ENCODE peak calls at places on chromosome 16, in five cellular contexts. One of them, this sample, is unnamed.

GRCh38 chr16:13935408-13935807 is 15.5 kb downstream of the ERCC4 start:
- DNase-seq in uterus: no peak
- DNase-seq in suprapubic skin: no peak
- DNase-seq in lower leg skin: no peak
- DNase-seq in ovary: no peak
- DNase-seq in this sample: no peak

GRCh38 chr16:70553645-70554044 is 30.0 kb downstream of the SF3B3 start:
- DNase-seq in suprapubic skin: no peak
- DNase-seq in uterus: no peak
- DNase-seq in lower leg skin: no peak
- DNase-seq in ovary: no peak
- DNase-seq in this sample: no peak

GRCh38 chr16:89330177-89330856 is 112.8 kb downstream of the ZNF778 start:
- DNase-seq in lower leg skin: no peak
- DNase-seq in uterus: no peak
- DNase-seq in ovary: no peak
- DNase-seq in suprapubic skin: no peak
- DNase-seq in this sample: peak

GRCh38 chr16:65837431-65837986 is 529.0 kb upstream of the CDH5 start:
- DNase-seq in uterus: no peak
- DNase-seq in lower leg skin: no peak
- DNase-seq in suprapubic skin: no peak
- DNase-seq in ovary: no peak
- DNase-seq in this sample: no peak

GRCh38 chr16:57186630-57187507 is 740 bp downstream of the RSPRY1 start:
- DNase-seq in uterus: peak
- DNase-seq in suprapubic skin: no peak
- DNase-seq in ovary: peak
- DNase-seq in lower leg skin: no peak
- DNase-seq in this sample: no peak

GRCh38 chr16:77496934-77497333 is 62.1 kb upstream of the ADAMTS18 start:
- DNase-seq in uterus: no peak
- DNase-seq in lower leg skin: no peak
- DNase-seq in suprapubic skin: no peak
- DNase-seq in ovary: no peak
- DNase-seq in this sample: no peak

GRCh38 chr16:2459647-2460390 is at the start of gene TEDC2:
- DNase-seq in ovary: peak
- DNase-seq in suprapubic skin: peak
- DNase-seq in lower leg skin: peak
- DNase-seq in uterus: peak
- DNase-seq in this sample: peak

GRCh38 chr16:59201821-59202220 is 467.7 kb upstream of the GOT2 start:
- DNase-seq in suprapubic skin: no peak
- DNase-seq in uterus: no peak
- DNase-seq in ovary: no peak
- DNase-seq in lower leg skin: no peak
- DNase-seq in this sample: no peak

GRCh38 chr16:610513-611381 is 20.0 kb upstream of the WFIKKN1 start:
- DNase-seq in ovary: peak
- DNase-seq in suprapubic skin: peak
- DNase-seq in uterus: no peak
- DNase-seq in lower leg skin: no peak
- DNase-seq in this sample: no peak

GRCh38 chr16:15950167-15950854 is 895 bp downstream of the ABCC1 start:
- DNase-seq in ovary: peak
- DNase-seq in lower leg skin: peak
- DNase-seq in suprapubic skin: no peak
- DNase-seq in uterus: peak
- DNase-seq in this sample: no peak

DNA sequence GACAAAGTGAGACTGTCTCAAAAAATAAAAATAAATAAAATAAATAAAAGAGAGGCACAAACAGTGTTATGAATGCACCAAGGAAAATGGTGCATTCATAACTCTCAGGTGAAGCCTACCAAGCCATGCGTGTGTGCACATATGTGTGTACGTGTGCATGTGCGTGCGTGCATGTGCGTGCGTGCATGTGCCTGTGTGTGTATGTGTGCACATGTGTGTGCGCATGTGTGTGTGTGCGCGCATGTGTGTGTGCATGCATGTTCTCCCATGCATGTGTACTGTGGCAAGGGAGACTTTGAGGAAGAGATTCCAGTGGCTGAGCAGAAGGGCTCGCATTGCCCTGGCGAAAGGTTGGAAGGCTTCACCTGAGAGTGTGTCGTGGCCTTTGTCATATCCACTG is 4.7 kb downstream of the SPN start:
- DNase-seq in uterus: no peak
- DNase-seq in lower leg skin: no peak
- DNase-seq in ovary: no peak
- DNase-seq in suprapubic skin: no peak
- DNase-seq in this sample: no peak
- TF ChIP-seq POLR2A in uterus: no peak
- TF ChIP-seq POLR2A in lower leg skin: no peak
- TF ChIP-seq POLR2A in ovary: no peak
- TF ChIP-seq POLR2A in suprapubic skin: no peak
- TF ChIP-seq POLR2A in this sample: no peak

GRCh38 chr16:20818929-20819585 is 12.7 kb downstream of the REXO5 start:
- DNase-seq in suprapubic skin: no peak
- DNase-seq in ovary: no peak
- DNase-seq in uterus: no peak
- DNase-seq in lower leg skin: no peak
- DNase-seq in this sample: no peak
- TF ChIP-seq POLR2A in suprapubic skin: no peak
- TF ChIP-seq POLR2A in ovary: no peak
- TF ChIP-seq POLR2A in uterus: no peak
- TF ChIP-seq POLR2A in lower leg skin: no peak
- TF ChIP-seq POLR2A in this sample: no peak

DNA sequence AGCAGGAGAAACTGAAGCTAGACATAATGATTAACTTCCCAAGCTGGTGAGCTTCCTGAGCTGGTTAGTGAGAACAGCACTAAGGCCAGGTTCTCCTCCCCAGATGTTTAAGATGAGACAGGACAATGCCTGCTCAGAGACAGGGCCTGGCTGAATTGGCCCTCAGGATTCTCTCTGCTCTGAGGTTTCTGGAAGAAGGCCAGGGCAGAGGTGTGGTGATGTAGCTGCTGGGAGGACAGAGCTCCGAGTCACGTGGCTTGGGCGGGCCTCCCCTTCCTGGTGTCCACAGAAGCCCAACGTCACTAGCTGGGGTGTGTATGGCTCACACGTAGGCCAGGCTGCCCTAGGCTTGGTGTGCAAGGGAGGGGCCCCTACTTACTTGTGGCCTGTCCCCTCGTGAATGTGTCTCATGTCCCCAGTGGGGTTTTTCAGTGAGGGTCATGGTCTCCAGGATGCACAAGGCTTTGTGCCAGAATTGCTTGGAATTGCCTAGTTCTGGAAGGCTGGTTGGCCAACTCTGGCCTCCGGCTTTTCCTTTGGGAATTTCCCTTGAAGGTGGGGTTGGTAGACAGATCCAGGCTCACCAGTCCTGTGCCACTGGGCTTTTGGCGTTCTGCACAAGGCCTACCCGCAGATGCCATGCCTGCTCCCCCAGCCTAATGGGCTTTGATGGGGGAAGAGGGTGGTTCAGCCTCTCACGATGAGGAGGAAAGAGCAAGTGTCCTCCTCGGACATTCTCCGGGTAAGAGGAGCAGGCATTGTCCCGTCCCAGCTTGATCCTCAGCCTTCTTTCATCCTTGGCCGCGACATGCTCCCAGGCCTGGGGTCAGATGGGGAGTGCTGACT is 3.4 kb downstream of the NOD2 start:
- DNase-seq in suprapubic skin: peak
- DNase-seq in lower leg skin: peak
- DNase-seq in ovary: peak
- DNase-seq in uterus: peak
- DNase-seq in this sample: peak
- TF ChIP-seq POLR2A in suprapubic skin: no peak
- TF ChIP-seq POLR2A in lower leg skin: no peak
- TF ChIP-seq POLR2A in ovary: no peak
- TF ChIP-seq POLR2A in uterus: no peak
- TF ChIP-seq POLR2A in this sample: no peak

DNA sequence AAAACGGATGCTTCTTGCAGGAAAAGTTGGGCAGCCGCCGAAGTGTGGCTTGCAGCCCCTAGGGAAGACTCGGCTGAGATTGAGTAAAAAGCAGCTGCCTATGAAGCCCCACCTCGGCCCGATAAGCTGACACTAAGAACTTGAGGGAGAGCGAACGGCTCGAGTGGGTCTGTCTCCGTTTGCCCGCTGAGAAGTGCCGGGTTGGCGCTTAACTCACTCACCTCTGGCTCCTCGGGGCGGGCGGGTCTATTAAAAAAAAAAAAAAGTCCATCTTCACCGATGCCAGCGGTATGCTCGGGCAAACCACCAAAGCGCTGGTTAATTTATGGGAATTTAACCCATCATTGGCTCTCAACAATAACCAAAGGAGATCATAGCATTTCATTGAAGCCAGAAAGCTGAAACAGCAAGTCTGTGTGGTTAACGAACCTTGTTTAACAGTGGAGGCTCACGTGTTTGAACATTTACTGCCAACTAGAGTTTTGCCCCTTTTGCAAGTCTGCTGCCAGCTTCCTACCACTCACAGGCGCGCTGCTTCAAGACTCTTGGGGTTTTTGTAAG is 1.0 kb downstream of the SNTB2 start:
- DNase-seq in suprapubic skin: peak
- DNase-seq in ovary: peak
- DNase-seq in lower leg skin: peak
- DNase-seq in uterus: peak
- DNase-seq in this sample: no peak
- TF ChIP-seq POLR2A in suprapubic skin: no peak
- TF ChIP-seq POLR2A in ovary: no peak
- TF ChIP-seq POLR2A in lower leg skin: no peak
- TF ChIP-seq POLR2A in uterus: no peak
- TF ChIP-seq POLR2A in this sample: no peak

GRCh38 chr16:87746178-87746577 is 19.6 kb downstream of the KLHDC4 start:
- DNase-seq in uterus: no peak
- DNase-seq in ovary: no peak
- DNase-seq in suprapubic skin: no peak
- DNase-seq in lower leg skin: no peak
- DNase-seq in this sample: no peak

GRCh38 chr16:87742781-87743490 is 22.9 kb downstream of the KLHDC4 start:
- DNase-seq in lower leg skin: no peak
- DNase-seq in uterus: no peak
- DNase-seq in ovary: no peak
- DNase-seq in suprapubic skin: no peak
- DNase-seq in this sample: no peak

GRCh38 chr16:87741700-87742415 is 23.9 kb downstream of the KLHDC4 start:
- DNase-seq in uterus: no peak
- DNase-seq in ovary: no peak
- DNase-seq in lower leg skin: no peak
- DNase-seq in suprapubic skin: no peak
- DNase-seq in this sample: no peak

GRCh38 chr16:87747626-87748025 is 18.2 kb downstream of the KLHDC4 start:
- DNase-seq in uterus: no peak
- DNase-seq in ovary: no peak
- DNase-seq in lower leg skin: no peak
- DNase-seq in suprapubic skin: no peak
- DNase-seq in this sample: no peak

GRCh38 chr16:87744750-87745514 is 20.9 kb downstream of the KLHDC4 start:
- DNase-seq in suprapubic skin: no peak
- DNase-seq in ovary: no peak
- DNase-seq in lower leg skin: no peak
- DNase-seq in uterus: no peak
- DNase-seq in this sample: no peak
- TF ChIP-seq POLR2A in suprapubic skin: no peak
- TF ChIP-seq POLR2A in ovary: no peak
- TF ChIP-seq POLR2A in lower leg skin: no peak
- TF ChIP-seq POLR2A in uterus: no peak
- TF ChIP-seq POLR2A in this sample: no peak

GRCh38 chr16:87492721-87493554 is at the start of gene ZCCHC14:
- DNase-seq in suprapubic skin: peak
- DNase-seq in ovary: peak
- DNase-seq in lower leg skin: peak
- DNase-seq in uterus: peak
- DNase-seq in this sample: peak
- TF ChIP-seq POLR2A in suprapubic skin: no peak
- TF ChIP-seq POLR2A in ovary: peak
- TF ChIP-seq POLR2A in lower leg skin: no peak
- TF ChIP-seq POLR2A in uterus: peak
- TF ChIP-seq POLR2A in this sample: peak

GRCh38 chr16:66934138-66934838 is at the start of gene CIAO2B:
- DNase-seq in lower leg skin: peak
- DNase-seq in uterus: peak
- DNase-seq in suprapubic skin: peak
- DNase-seq in ovary: peak
- DNase-seq in this sample: peak
- TF ChIP-seq POLR2A in lower leg skin: no peak
- TF ChIP-seq POLR2A in uterus: peak
- TF ChIP-seq POLR2A in suprapubic skin: peak
- TF ChIP-seq POLR2A in ovary: peak
- TF ChIP-seq POLR2A in this sample: peak

GRCh38 chr16:4303973-4304372 is 11.9 kb upstream of the GLIS2 start:
- DNase-seq in ovary: no peak
- DNase-seq in uterus: no peak
- DNase-seq in suprapubic skin: no peak
- DNase-seq in lower leg skin: no peak
- DNase-seq in this sample: no peak

GRCh38 chr16:4306439-4307214 is 9.2 kb upstream of the GLIS2 start:
- DNase-seq in uterus: peak
- DNase-seq in lower leg skin: no peak
- DNase-seq in suprapubic skin: no peak
- DNase-seq in ovary: peak
- DNase-seq in this sample: no peak

GRCh38 chr16:4309102-4309832 is 6.6 kb upstream of the GLIS2 start:
- DNase-seq in suprapubic skin: no peak
- DNase-seq in lower leg skin: no peak
- DNase-seq in ovary: no peak
- DNase-seq in uterus: no peak
- DNase-seq in this sample: no peak

GRCh38 chr16:4309833-4310266 is 6.0 kb upstream of the GLIS2 start:
- DNase-seq in uterus: no peak
- DNase-seq in lower leg skin: no peak
- DNase-seq in suprapubic skin: no peak
- DNase-seq in ovary: no peak
- DNase-seq in this sample: peak

GRCh38 chr16:4307215-4308037 is 8.4 kb upstream of the GLIS2 start:
- DNase-seq in suprapubic skin: peak
- DNase-seq in lower leg skin: peak
- DNase-seq in ovary: peak
- DNase-seq in uterus: peak
- DNase-seq in this sample: peak
- TF ChIP-seq POLR2A in suprapubic skin: no peak
- TF ChIP-seq POLR2A in lower leg skin: no peak
- TF ChIP-seq POLR2A in ovary: no peak
- TF ChIP-seq POLR2A in uterus: no peak
- TF ChIP-seq POLR2A in this sample: peak

DNA sequence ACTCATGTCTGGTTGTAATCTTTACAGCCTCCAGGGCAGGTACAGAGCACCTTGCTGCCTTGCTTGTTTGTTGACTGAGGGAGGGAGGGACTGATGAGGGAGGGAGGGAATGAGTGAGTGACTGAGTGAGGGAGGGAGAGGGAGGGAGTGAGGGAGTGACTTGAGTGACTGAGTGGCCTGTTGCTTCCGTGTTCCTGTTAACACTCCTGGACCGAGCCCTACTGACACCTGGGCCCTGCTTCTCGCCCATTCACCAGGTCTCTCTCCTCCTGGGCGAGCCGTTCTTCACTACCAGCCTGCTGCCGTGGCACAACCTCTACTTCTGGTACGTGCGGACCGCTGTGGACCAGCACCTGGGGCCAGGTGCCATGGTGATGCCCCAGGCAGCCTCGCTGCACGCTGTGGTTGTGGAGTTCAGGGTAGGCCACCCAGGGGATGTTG is 41.2 kb downstream of the PRMT7 start:
- DNase-seq in lower leg skin: no peak
- DNase-seq in suprapubic skin: no peak
- DNase-seq in ovary: peak
- DNase-seq in uterus: no peak
- DNase-seq in this sample: no peak
- TF ChIP-seq POLR2A in lower leg skin: no peak
- TF ChIP-seq POLR2A in suprapubic skin: no peak
- TF ChIP-seq POLR2A in ovary: no peak
- TF ChIP-seq POLR2A in uterus: no peak
- TF ChIP-seq POLR2A in this sample: no peak